ENCODE peak calls at places on chromosomes 11 and 22, in six cellular contexts. G is cardiac muscle cell, D is HT-29, C is uterus, O is dorsolateral prefrontal cortex, Z is left ventricle myocardium inferior. E is an unnamed sample.

GRCh38 chr11:62607729-62608128 is 4.8 kb downstream of the EML3 start:
- DNase-seq in D (no peak), Z (no peak), G (no peak), O (no peak), C (no peak), E (no peak)

GRCh38 chr11:131888230-131888826 is 517.9 kb downstream of the NTM start:
- DNase-seq in O (no peak), Z (no peak), G (no peak), D (no peak), C (no peak), E (no peak)

GRCh38 chr22:37062366-37062655 is 10.8 kb downstream of the KCTD17 start:
- DNase-seq in C (no peak), G (no peak), Z (no peak), O (no peak), D (no peak), E (no peak)

GRCh38 chr22:46060292-46061123 is 83.5 kb upstream of the WNT7B start:
- DNase-seq in D (peak), G (no peak), C (peak), O (no peak), Z (no peak), E (no peak)

GRCh38 chr11:655036-655726 is 18.1 kb downstream of the DRD4 start:
- DNase-seq in C (no peak), D (peak), G (no peak), Z (no peak), O (no peak), E (no peak)

GRCh38 chr11:112751312-112751711 is 209.9 kb upstream of the NCAM1 start:
- DNase-seq in Z (peak), D (no peak), C (no peak), G (no peak), O (no peak), E (no peak)

GRCh38 chr22:23023294-23023693 is 47.0 kb upstream of the GNAZ start:
- DNase-seq in G (no peak), Z (no peak), D (no peak), O (no peak), C (no peak), E (no peak)

GRCh38 chr22:35231585-35232084 is 25.7 kb upstream of the HMGXB4 start:
- DNase-seq in D (peak), O (peak), G (peak), C (peak), Z (peak), E (no peak)

GRCh38 chr11:67082071-67082791 is 25.6 kb downstream of the RHOD start:
- DNase-seq in C (peak), G (peak), Z (no peak), D (peak), O (no peak), E (no peak)

GRCh38 chr11:55969845-55970244 is at the start of gene OR10AG1:
- DNase-seq in O (no peak), D (no peak), C (no peak), Z (no peak), G (no peak), E (no peak)

GRCh38 chr22:46965552-46966494 is 203.4 kb downstream of the TBC1D22A start:
- DNase-seq in Z (no peak), D (no peak), G (no peak), O (no peak), C (no peak), E (peak)

GRCh38 chr11:74648894-74649293 is 56.5 kb downstream of the POLD3 start:
- DNase-seq in C (no peak), G (no peak), Z (no peak), D (no peak), O (no peak), E (no peak)

GRCh38 chr22:49295851-49296560 is 531.7 kb downstream of the BRD1 start:
- DNase-seq in C (no peak), O (no peak), G (no peak), D (no peak), Z (no peak), E (no peak)

GRCh38 chr22:43777204-43777671 is 34.9 kb downstream of the EFCAB6 start:
- DNase-seq in D (no peak), O (no peak), C (peak), G (no peak), Z (no peak), E (no peak)

GRCh38 chr11:31804439-31805036 is 6.6 kb downstream of the PAX6 start:
- DNase-seq in Z (no peak), O (no peak), C (no peak), G (no peak), D (no peak), E (no peak)

GRCh38 chr11:40388097-40388818 is 1071.2 kb downstream of the LRRC4C start:
- DNase-seq in O (no peak), G (no peak), D (no peak), C (no peak), Z (no peak), E (no peak)

GRCh38 chr11:62601114-62601363 is 626 bp downstream of the MTA2 start:
- DNase-seq in D (peak), O (no peak), C (no peak), Z (peak), G (no peak), E (no peak)

GRCh38 chr11:61814242-61814957 is 2.4 kb downstream of the FADS1 start:
- DNase-seq in O (peak), G (no peak), D (peak), C (peak), Z (no peak), E (peak)

GRCh38 chr11:127862406-127862805 is 725.0 kb downstream of the ETS1 start:
- DNase-seq in D (peak), G (no peak), C (no peak), O (no peak), Z (no peak), E (no peak)

GRCh38 chr22:41274856-41275255 is 11.1 kb downstream of the RANGAP1 start:
- DNase-seq in Z (no peak), O (peak), G (no peak), D (no peak), C (no peak), E (no peak)

GRCh38 chr11:86629070-86629706 is 43.2 kb downstream of the ME3 start:
- DNase-seq in Z (no peak), O (no peak), G (no peak), C (peak), D (no peak), E (no peak)

GRCh38 chr11:76604652-76605241 is 65.8 kb downstream of the LRRC32 start:
- DNase-seq in C (no peak), G (no peak), D (no peak), O (no peak), Z (peak), E (no peak)

GRCh38 chr11:88326112-88326511 is 11.4 kb downstream of the CTSC start:
- DNase-seq in C (no peak), D (no peak), O (no peak), G (no peak), Z (no peak), E (no peak)

GRCh38 chr11:17528181-17528691 is 16.0 kb downstream of the USH1C start:
- DNase-seq in O (peak), D (peak), C (no peak), G (peak), Z (peak), E (peak)

GRCh38 chr22:41216984-41217383 is 11.9 kb downstream of the L3MBTL2 start:
- DNase-seq in Z (no peak), O (no peak), C (no peak), D (no peak), G (no peak), E (no peak)

GRCh38 chr11:1564535-1565172 is 7.4 kb downstream of the DUSP8 start:
- DNase-seq in C (peak), Z (peak), O (peak), G (peak), D (no peak), E (peak)

GRCh38 chr22:41565403-41566054 is 4.7 kb downstream of the CSDC2 start:
- DNase-seq in O (no peak), G (no peak), D (peak), C (peak), Z (no peak), E (no peak)

GRCh38 chr11:61567286-61568061 is 13.4 kb downstream of the SYT7 start:
- DNase-seq in C (peak), O (no peak), D (peak), G (peak), Z (peak), E (peak)

GRCh38 chr11:69498614-69499175 is 17.2 kb downstream of the LINC01488 start:
- DNase-seq in C (no peak), O (peak), G (no peak), D (no peak), Z (no peak), E (no peak)

GRCh38 chr11:12569499-12570040 is 104.7 kb upstream of the TEAD1 start:
- DNase-seq in C (no peak), G (no peak), Z (no peak), O (no peak), D (no peak), E (no peak)